ENCODE peak calls at places on chromosome 5, in six cellular contexts. B, D, C, Q, A and J are unnamed samples.

GRCh38 chr5:34571380-34572041 is 84.6 kb upstream of the RAI14 start:
- DNase-seq in D (no peak), B (peak), C (no peak), Q (no peak), A (no peak), J (no peak)

GRCh38 chr5:175214152-175214551 is 229.8 kb downstream of the DRD1 start:
- DNase-seq in C (no peak), D (no peak), A (no peak), B (peak), Q (no peak), J (no peak)

GRCh38 chr5:90529939-90530677 is 724 bp upstream of the LYSMD3 start:
- DNase-seq in C (peak), Q (no peak), B (peak), D (peak), A (peak), J (peak)

GRCh38 chr5:102740515-102740914 is 14.6 kb upstream of the PAM start:
- DNase-seq in Q (no peak), A (no peak), C (no peak), B (no peak), D (no peak), J (no peak)

GRCh38 chr5:39500656-39501295 is 76.0 kb upstream of the DAB2 start:
- DNase-seq in D (no peak), A (no peak), C (no peak), Q (no peak), B (no peak), J (no peak)

GRCh38 chr5:135344351-135344750 is 54.7 kb downstream of the MACROH2A1 start:
- DNase-seq in D (no peak), B (no peak), A (no peak), Q (no peak), C (no peak), J (no peak)

GRCh38 chr5:172150514-172151425 is 37.3 kb downstream of the STK10 start:
- DNase-seq in Q (no peak), D (no peak), B (no peak), C (no peak), A (no peak), J (no peak)

GRCh38 chr5:173457482-173457881 is 129.3 kb upstream of the STC2 start:
- DNase-seq in Q (no peak), A (no peak), D (no peak), B (peak), C (no peak), J (no peak)

GRCh38 chr5:218457-219289 is 553 bp downstream of the SDHA start:
- DNase-seq in Q (no peak), C (no peak), B (peak), A (peak), D (peak), J (no peak)

GRCh38 chr5:153926201-153926600 is 112.5 kb downstream of the FAM114A2 start:
- DNase-seq in Q (no peak), B (no peak), D (no peak), C (no peak), A (no peak), J (no peak)

GRCh38 chr5:169629847-169630548 is 7.1 kb upstream of the DOCK2 start:
- DNase-seq in B (peak), D (no peak), C (no peak), A (no peak), Q (no peak), J (no peak)

GRCh38 chr5:138065102-138065501 is 18.7 kb upstream of the WNT8A start:
- DNase-seq in B (no peak), A (peak), C (no peak), D (peak), Q (no peak), J (no peak)

GRCh38 chr5:37696190-37697021 is 143.4 kb downstream of the GDNF start:
- DNase-seq in C (no peak), D (peak), Q (no peak), A (no peak), B (peak), J (no peak)

GRCh38 chr5:35237580-35238376 is 7.5 kb upstream of the PRLR start:
- DNase-seq in A (peak), Q (no peak), B (no peak), C (no peak), D (no peak), J (no peak)

GRCh38 chr5:68533571-68534051 is 318.1 kb downstream of the PIK3R1 start:
- DNase-seq in Q (no peak), A (no peak), C (no peak), B (no peak), D (no peak), J (no peak)

GRCh38 chr5:177232358-177232757 is 71.2 kb downstream of the RAB24 start:
- DNase-seq in B (no peak), Q (no peak), A (no peak), D (no peak), C (no peak), J (no peak)

GRCh38 chr5:55866485-55866884 is 15.3 kb downstream of the IL31RA start:
- DNase-seq in B (no peak), C (no peak), Q (no peak), D (no peak), A (no peak), J (no peak)

GRCh38 chr5:133066045-133066444 is 14.2 kb downstream of the HSPA4 start:
- DNase-seq in B (no peak), C (no peak), A (no peak), Q (no peak), D (no peak), J (no peak)

GRCh38 chr5:113112435-113112834 is 135.8 kb downstream of the DCP2 start:
- DNase-seq in B (peak), D (no peak), A (no peak), C (no peak), Q (peak), J (no peak)

GRCh38 chr5:135832941-135833340 is 1.5 kb upstream of the SLC25A48 start:
- DNase-seq in D (no peak), Q (no peak), B (no peak), A (no peak), C (no peak), J (no peak)

GRCh38 chr5:77963795-77964194 is 187.7 kb upstream of the TBCA start:
- DNase-seq in C (no peak), A (no peak), D (no peak), Q (no peak), B (no peak), J (no peak)

GRCh38 chr5:103111458-103111857 is 8.5 kb downstream of the GIN1 start:
- DNase-seq in Q (no peak), D (no peak), C (no peak), B (no peak), A (no peak), J (no peak)

GRCh38 chr5:56987171-56987570 is 35.2 kb upstream of the MIER3 start:
- DNase-seq in C (no peak), D (no peak), B (no peak), A (no peak), Q (no peak), J (no peak)

GRCh38 chr5:36870399-36871040 is 6.0 kb upstream of the NIPBL start:
- DNase-seq in B (peak), C (no peak), D (peak), A (peak), Q (no peak), J (no peak)

GRCh38 chr5:76499528-76500161 is 96.6 kb downstream of the IQGAP2 start:
- DNase-seq in Q (no peak), B (no peak), C (no peak), A (no peak), D (no peak), J (no peak)

GRCh38 chr5:19125956-19126713 is 861.9 kb downstream of the CDH18 start:
- DNase-seq in D (no peak), B (no peak), C (no peak), A (no peak), Q (no peak), J (no peak)

GRCh38 chr5:34834794-34835089 is 4.2 kb upstream of the TTC23L start:
- DNase-seq in Q (no peak), C (no peak), B (no peak), D (no peak), A (no peak), J (no peak)

GRCh38 chr5:173188280-173188679 is 43.9 kb downstream of the BNIP1 start:
- DNase-seq in D (no peak), A (no peak), B (no peak), Q (no peak), C (no peak), J (no peak)